ENCODE peak calls at places on chromosomes 1 and 21, in seven cellular contexts. R, D, U, B, G, P and E are unnamed samples. For H3K4me1, the result is how much of the 10 kb centered on the place peaks cover.

GRCh38 chr1:27339213-27339612 is 2.6 kb upstream of the SYTL1 start:
- DNase-seq in P (no peak), U (no peak), D (no peak), G (no peak), R (no peak), B (no peak), E (peak)

GRCh38 chr1:38300616-38301015 is 254.0 kb upstream of the POU3F1 start:
- DNase-seq in G (no peak), U (no peak), R (no peak), P (no peak), D (no peak), B (no peak), E (no peak)

GRCh38 chr1:24735619-24736375 is 9.4 kb upstream of the CLIC4 start:
- DNase-seq in P (peak), D (peak), B (peak), G (no peak), U (no peak), R (no peak), E (peak)

GRCh38 chr1:180837025-180837424 is 75.7 kb upstream of the KIAA1614 start:
- DNase-seq in P (no peak), D (no peak), R (no peak), G (no peak), U (no peak), B (no peak), E (no peak)

GRCh38 chr1:240701412-240701811 is 89.5 kb upstream of the GREM2 start:
- DNase-seq in B (peak), G (no peak), U (no peak), D (peak), R (no peak), P (no peak), E (peak)

GRCh38 chr1:87942165-87942564 is 613.5 kb downstream of the LMO4 start:
- DNase-seq in B (peak), D (no peak), P (no peak), R (no peak), G (no peak), U (no peak), E (no peak)

GRCh38 chr1:71303617-71304041 is 222.8 kb upstream of the ZRANB2 start:
- DNase-seq in U (no peak), G (no peak), D (no peak), R (no peak), P (no peak), B (no peak), E (no peak)

GRCh38 chr1:46137901-46138300 is 5.5 kb upstream of the PIK3R3 start:
- DNase-seq in P (no peak), U (no peak), B (peak), R (peak), D (peak), G (no peak), E (peak)

GRCh38 chr1:151908228-151908691 is 1.1 kb downstream of the THEM4 start:
- DNase-seq in B (peak), P (no peak), R (no peak), U (no peak), D (no peak), G (no peak), E (peak)

GRCh38 chr1:204828352-204828850 is 42.3 kb upstream of the NFASC start:
- DNase-seq in U (peak), G (peak), R (no peak), D (no peak), P (peak), B (no peak), E (peak)

GRCh38 chr1:243507672-243508302 is 251.9 kb downstream of the SDCCAG8 start:
- DNase-seq in U (no peak), R (no peak), P (no peak), G (no peak), B (no peak), D (no peak), E (no peak)

GRCh38 chr1:155125946-155126493 is 1.7 kb upstream of the EFNA1 start:
- DNase-seq in B (no peak), P (peak), G (no peak), U (peak), R (no peak), D (peak), E (peak)

GRCh38 chr1:97721221-97721620 is 199.6 kb downstream of the DPYD start:
- DNase-seq in B (peak), D (no peak), G (no peak), U (no peak), R (no peak), P (no peak), E (no peak)

GRCh38 chr1:21154717-21155116 is 22.0 kb downstream of the EIF4G3 start:
- DNase-seq in D (no peak), P (no peak), R (no peak), B (peak), U (no peak), G (no peak), E (no peak)

GRCh38 chr1:14778882-14779594 is 180.6 kb downstream of the KAZN start:
- DNase-seq in R (no peak), U (no peak), P (peak), D (peak), B (peak), G (peak), E (peak)

GRCh38 chr21:35172231-35172630 is 123.1 kb upstream of the RUNX1 start:
- DNase-seq in R (no peak), U (no peak), G (no peak), D (no peak), P (no peak), B (no peak), E (no peak)

GRCh38 chr1:7707527-7707926 is 63.6 kb upstream of the VAMP3 start:
- DNase-seq in P (no peak), B (peak), G (no peak), U (no peak), D (no peak), R (no peak), E (no peak)

GRCh38 chr1:22710688-22711024 is at the start of gene EPHB2:
- DNase-seq in P (peak), U (no peak), B (peak), G (peak), D (peak), R (no peak), E (peak)

GRCh38 chr1:168719306-168720111 is 9.5 kb downstream of the DPT start:
- DNase-seq in B (no peak), G (peak), U (no peak), R (no peak), D (no peak), P (no peak), E (no peak)

GRCh38 chr1:12561121-12561520 is 56.9 kb downstream of the DHRS3 start:
- DNase-seq in G (no peak), D (no peak), P (no peak), B (no peak), R (no peak), U (no peak), E (no peak)

GRCh38 chr1:89850844-89851410 is 30.1 kb downstream of the LRRC8D start:
- DNase-seq in B (no peak), D (no peak), R (no peak), P (no peak), G (no peak), U (no peak), E (no peak)

GRCh38 chr1:172498858-172499257 is 34.1 kb upstream of the SUCO start:
- DNase-seq in U (no peak), D (no peak), P (no peak), B (no peak), G (no peak), R (no peak), E (no peak)

GRCh38 chr1:201883786-201884185 is 4.9 kb upstream of the SHISA4 start:
- DNase-seq in B (peak), G (no peak), D (peak), R (peak), P (no peak), U (no peak), E (peak)

GRCh38 chr1:76068542-76068941 is 6.0 kb upstream of the ST6GALNAC3 start:
- DNase-seq in R (no peak), D (peak), G (no peak), B (peak), P (no peak), U (no peak), E (no peak)

GRCh38 chr1:56535362-56535761 is 44.0 kb downstream of the PLPP3 start:
- DNase-seq in B (no peak), G (no peak), U (no peak), D (no peak), P (no peak), R (no peak), E (no peak)

GRCh38 chr1:26535201-26535600 is 5.6 kb downstream of the RPS6KA1 start:
- DNase-seq in U (no peak), P (no peak), R (no peak), B (no peak), D (no peak), G (no peak), E (peak)

GRCh38 chr1:89483010-89483756 is 41.4 kb upstream of the LRRC8B start:
- DNase-seq in B (peak), D (peak), R (no peak), P (peak), U (peak), G (peak), E (peak)

GRCh38 chr1:204507317-204508105 is 8.7 kb upstream of the MDM4 start:
- DNase-seq in U (no peak), P (no peak), R (no peak), D (peak), B (peak), G (peak), E (no peak)

GRCh38 chr1:203636306-203636705 is 9.7 kb downstream of the ATP2B4 start:
- DNase-seq in B (peak), R (no peak), P (no peak), G (no peak), U (no peak), D (no peak), E (peak)

GRCh38 chr1:221470000-221470698 is 271.7 kb downstream of the DUSP10 start:
- DNase-seq in R (no peak), U (no peak), B (peak), G (no peak), D (no peak), P (no peak), E (no peak)

GRCh38 chr1:71081697-71082080 is 854 bp upstream of the ZRANB2 start:
- DNase-seq in B (no peak), P (peak), G (no peak), R (no peak), D (no peak), U (no peak), E (no peak)

GRCh38 chr1:162498442-162498785 is 796 bp downstream of the UHMK1 start:
- DNase-seq in G (no peak), R (no peak), B (peak), U (no peak), P (no peak), D (peak), E (no peak)

GRCh38 chr1:12172042-12172851 is 5.5 kb downstream of the TNFRSF1B start:
- DNase-seq in D (no peak), P (no peak), R (no peak), U (no peak), G (no peak), B (no peak), E (peak)

GRCh38 chr1:163824490-163824889 is 502.7 kb downstream of the NUF2 start:
- DNase-seq in B (no peak), D (peak), P (no peak), R (no peak), G (no peak), U (no peak), E (no peak)

GRCh38 chr1:36471830-36472641 is 7.9 kb upstream of the MRPS15 start:
- DNase-seq in B (no peak), G (no peak), D (no peak), P (peak), R (no peak), U (no peak), E (peak)

GRCh38 chr1:15304708-15305326 is 57.8 kb downstream of the FHAD1 start:
- DNase-seq in U (peak), G (peak), B (peak), P (peak), R (no peak), D (peak), E (no peak)

GRCh38 chr1:220826729-220827128 is 40.0 kb downstream of the MTARC1 start:
- DNase-seq in D (no peak), B (no peak), R (no peak), U (no peak), P (no peak), G (no peak), E (no peak)

GRCh38 chr1:25569599-25570458 is 26.4 kb downstream of the LDLRAP1 start:
- DNase-seq in U (no peak), B (no peak), D (no peak), G (no peak), P (peak), R (no peak), E (peak)

GRCh38 chr1:40394456-40395172 is 21.1 kb downstream of the SMAP2 start:
- DNase-seq in P (no peak), U (no peak), R (no peak), D (no peak), B (peak), G (no peak), E (peak)

DNA sequence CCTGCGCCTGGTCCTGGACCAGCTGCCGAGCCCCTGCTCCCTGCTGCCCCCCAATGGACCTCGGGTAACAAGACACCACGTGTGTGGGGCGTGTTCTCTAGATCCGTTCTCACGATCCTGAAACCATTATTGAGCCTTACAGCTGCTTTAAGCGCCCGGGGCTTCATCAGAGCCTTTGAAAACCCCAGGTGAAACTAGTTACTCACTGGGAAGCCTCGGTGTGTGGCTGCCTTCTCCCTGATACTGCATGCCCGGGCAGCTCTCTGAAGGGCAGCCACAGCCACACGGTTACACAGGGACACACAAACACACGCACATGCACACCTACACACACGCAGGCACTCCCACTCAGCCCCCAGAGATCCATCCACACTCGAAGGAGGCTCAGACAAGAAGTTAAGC is 5.3 kb downstream of the HES2 start:
- DNase-seq in P (no peak), U (no peak), D (peak), R (no peak), G (peak), B (peak), E (peak)
- TF ChIP-seq CTCF in P (peak), U (no peak), D (peak), R (no peak), G (peak), B (peak), E (peak)

GRCh38 chr1:51575406-51576084 is 41.3 kb upstream of the OSBPL9 start:
- DNase-seq in D (peak), R (no peak), P (no peak), B (peak), U (no peak), G (no peak), E (no peak)
- H3K4me1 ChIP-seq in D (under half), R (under half), P (under half), B (under half), U (under half), G (under half), E (under half)

DNA sequence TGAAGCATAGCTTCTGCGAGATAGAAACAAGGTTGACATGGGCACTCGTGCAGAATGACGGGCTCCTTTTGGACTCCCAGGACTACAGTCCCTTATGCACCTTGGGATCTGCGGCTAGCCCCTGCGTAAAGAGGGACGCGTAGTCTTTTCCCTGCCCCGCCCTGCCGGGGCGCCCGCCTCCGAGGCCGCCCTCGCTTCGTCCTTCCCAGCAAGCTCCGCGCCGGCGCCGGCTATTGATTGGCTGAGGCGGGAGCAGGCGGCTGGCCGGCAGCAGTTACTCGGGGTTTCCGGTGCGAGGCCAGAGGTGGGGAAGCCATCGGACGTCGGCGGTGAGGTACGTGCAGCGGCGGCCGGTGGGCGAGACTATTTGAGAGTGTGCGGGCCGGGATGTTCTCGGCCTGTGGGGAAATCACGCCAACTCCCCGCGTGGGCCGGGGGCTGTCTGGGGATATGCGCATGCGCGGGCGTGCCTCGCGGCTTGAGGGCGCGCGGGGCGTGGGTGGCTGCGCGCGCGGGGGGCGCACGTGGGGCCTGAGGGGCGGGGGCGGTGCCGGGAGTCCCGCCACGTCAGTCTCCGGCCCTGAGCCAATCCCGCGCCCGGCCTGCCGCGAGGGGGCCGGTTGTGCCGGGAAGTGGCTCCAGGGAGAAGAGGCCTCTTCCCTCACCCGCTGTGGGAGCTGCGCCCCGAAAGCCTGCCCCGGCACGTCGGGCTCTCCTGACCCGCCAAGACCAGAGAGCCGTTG is at the start of gene TXLNA:
- DNase-seq in P (peak), D (peak), B (peak), U (peak), R (peak), G (peak), E (peak)
- TF ChIP-seq CTCF in P (no peak), D (no peak), B (no peak), U (peak), R (no peak), G (no peak), E (no peak)

DNA sequence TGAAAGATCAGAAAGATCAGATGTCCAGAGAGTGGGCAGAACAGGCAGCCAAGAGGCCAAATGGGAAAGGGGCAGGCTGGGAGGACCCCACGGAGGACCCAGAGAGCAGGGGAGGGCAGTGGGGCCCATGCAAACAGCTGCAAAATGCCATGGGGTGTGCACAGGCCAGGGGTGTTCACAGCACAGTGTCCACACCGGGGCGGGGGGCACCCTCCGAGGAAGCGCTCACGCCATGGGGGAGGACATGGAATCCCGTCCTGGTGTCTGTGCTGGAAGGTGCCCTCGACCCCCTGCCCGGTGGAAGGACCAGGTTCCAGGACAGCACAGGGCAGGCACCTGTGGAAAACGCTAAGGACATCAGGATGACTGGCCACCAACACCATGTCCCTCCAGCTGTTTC is 1.5 kb downstream of the INTS11 start:
- DNase-seq in B (no peak), U (no peak), D (no peak), R (no peak), G (no peak), P (no peak), E (no peak)
- H3K4me1 ChIP-seq in B (under half), U (half or more), D (under half), R (half or more), G (under half), P (under half), E (under half)